ENCODE peak calls at places on chromosomes 12 and 14, in four cellular contexts. P is GM12878, S is A549, B is K562. K is an unnamed sample.

GRCh38 chr12:89947437-89948265 is 239.0 kb upstream of the ATP2B1 start:
- DNase-seq in P (no peak), S (peak; percentile 92), B (no peak), K (no peak)

GRCh38 chr14:61642246-61642982 is 52.9 kb upstream of the HIF1A start:
- DNase-seq in P (no peak), S (peak; percentile 7), B (no peak), K (no peak)

GRCh38 chr12:89889051-89889450 is 180.4 kb upstream of the ATP2B1 start:
- DNase-seq in P (no peak), S (no peak), B (no peak), K (no peak)

GRCh38 chr12:96878704-96879103 is 28.4 kb upstream of the NEDD1 start:
- DNase-seq in P (no peak), S (no peak), B (no peak), K (no peak)

GRCh38 chr14:23024612-23025075 is 10.1 kb downstream of the PSMB5 start:
- DNase-seq in P (no peak), S (no peak), B (no peak), K (no peak)

GRCh38 chr12:121697093-121697698 is 15.4 kb upstream of the TMEM120B start:
- DNase-seq in P (no peak), S (peak; percentile 70), B (peak; percentile 35), K (peak; percentile 53)

GRCh38 chr14:63650336-63650952 is 8.8 kb upstream of the WDR89 start:
- DNase-seq in P (peak; percentile 54), S (no peak), B (no peak), K (no peak)

GRCh38 chr14:105165134-105165704 is 3.4 kb downstream of the JAG2 start:
- DNase-seq in P (no peak), S (no peak), B (no peak), K (no peak)

GRCh38 chr12:12153596-12153995 is 82.9 kb downstream of the BCL2L14 start:
- DNase-seq in P (no peak), S (no peak), B (no peak), K (no peak)

GRCh38 chr12:115375188-115375991 is 691.4 kb upstream of the TBX3 start:
- DNase-seq in P (peak; percentile 65), S (peak; percentile 48), B (no peak), K (peak; percentile 28)

GRCh38 chr14:21083565-21084325 is 13.6 kb downstream of the ARHGEF40 start:
- DNase-seq in P (no peak), S (no peak), B (no peak), K (no peak)

GRCh38 chr14:81268016-81268416 is 47.3 kb upstream of the GTF2A1 start:
- DNase-seq in P (no peak), S (peak; percentile 31), B (peak; percentile 40), K (peak; percentile 13)

GRCh38 chr12:101857043-101857558 is 20.3 kb upstream of the DRAM1 start:
- DNase-seq in P (no peak), S (peak; percentile 42), B (no peak), K (no peak)

GRCh38 chr12:45214071-45214470 is 1.8 kb upstream of the ANO6 start:
- DNase-seq in P (no peak), S (no peak), B (no peak), K (no peak)
- TF ChIP-seq HDAC2 in P (no peak), S (no peak), B (no peak), K (no peak)

DNA sequence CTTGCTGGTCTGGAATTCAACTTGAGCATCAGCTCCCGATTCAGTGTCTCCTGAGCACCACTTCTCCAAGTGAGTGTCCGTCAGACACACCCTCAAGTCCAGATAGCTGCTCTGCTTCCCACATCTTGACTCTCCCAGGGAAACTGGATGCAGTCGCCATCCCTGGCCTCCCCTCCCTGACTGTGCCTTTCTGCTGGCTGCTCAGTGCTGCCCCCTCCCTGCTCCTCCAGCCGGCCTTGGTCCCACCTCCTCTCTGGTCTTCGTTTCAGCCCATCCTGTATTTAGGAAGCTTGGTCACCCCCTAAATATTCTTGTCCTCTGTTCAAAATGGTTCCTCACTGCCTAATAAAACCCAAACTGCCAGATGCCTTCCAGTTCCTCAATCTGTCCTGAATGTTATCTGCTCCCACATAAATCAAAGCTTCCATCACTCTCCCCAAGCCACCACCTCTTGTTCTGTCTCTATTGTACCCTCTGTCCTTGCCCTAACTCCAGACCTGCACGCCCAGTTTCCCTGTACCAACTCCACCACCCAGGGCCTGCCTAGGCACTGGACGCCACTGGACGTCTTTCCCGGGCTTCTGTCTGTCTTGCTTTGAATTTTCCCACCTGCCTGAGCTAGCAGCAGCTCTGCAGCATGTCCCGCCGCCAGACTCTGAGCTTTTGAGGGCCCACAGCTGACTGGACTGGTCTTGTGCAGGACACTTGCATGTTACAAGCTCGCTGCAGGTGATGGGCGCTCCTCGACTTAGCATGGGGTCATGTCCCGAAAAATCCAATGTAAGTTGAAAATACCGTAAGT is 33.8 kb downstream of the CCDC92 start:
- DNase-seq in P (no peak), S (peak; percentile 17), B (peak; percentile 45), K (no peak)
- TF ChIP-seq CHD4 in P (no peak), S (no peak), B (no peak), K (no peak)

DNA sequence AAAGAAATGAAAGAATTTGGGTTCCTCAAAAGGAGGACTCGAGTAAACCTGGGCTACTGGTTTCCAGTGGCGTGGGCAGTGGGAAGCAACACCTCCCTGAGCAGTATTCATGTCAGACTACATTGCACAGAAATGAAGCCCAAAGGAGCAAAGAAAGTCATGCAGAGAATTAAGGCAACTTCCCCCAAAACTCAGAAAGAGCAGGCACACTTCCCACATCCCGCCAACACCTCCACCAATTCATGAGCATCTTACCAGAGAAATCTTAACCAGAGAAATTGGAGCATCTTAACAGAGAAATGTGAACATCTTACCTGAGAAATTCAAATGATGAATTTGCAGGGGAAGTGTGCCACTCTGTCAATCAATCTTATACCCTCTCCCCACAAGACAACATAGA is 36.7 kb downstream of the SLC8A3 start:
- DNase-seq in P (no peak), S (no peak), B (no peak), K (no peak)
- TF ChIP-seq HDAC2 in P (no peak), S (no peak), B (no peak), K (no peak)

GRCh38 chr14:104149617-104150141 is 11.3 kb downstream of the KIF26A start:
- DNase-seq in P (no peak), S (peak; percentile 33), B (no peak), K (no peak)

GRCh38 chr14:104149278-104149595 is 10.8 kb downstream of the KIF26A start:
- DNase-seq in P (no peak), S (no peak), B (no peak), K (no peak)

GRCh38 chr14:104151546-104152245 is 13.3 kb downstream of the KIF26A start:
- DNase-seq in P (no peak), S (no peak), B (no peak), K (no peak)

GRCh38 chr14:104151028-104151385 is 12.6 kb downstream of the KIF26A start:
- DNase-seq in P (no peak), S (no peak), B (no peak), K (no peak)

DNA sequence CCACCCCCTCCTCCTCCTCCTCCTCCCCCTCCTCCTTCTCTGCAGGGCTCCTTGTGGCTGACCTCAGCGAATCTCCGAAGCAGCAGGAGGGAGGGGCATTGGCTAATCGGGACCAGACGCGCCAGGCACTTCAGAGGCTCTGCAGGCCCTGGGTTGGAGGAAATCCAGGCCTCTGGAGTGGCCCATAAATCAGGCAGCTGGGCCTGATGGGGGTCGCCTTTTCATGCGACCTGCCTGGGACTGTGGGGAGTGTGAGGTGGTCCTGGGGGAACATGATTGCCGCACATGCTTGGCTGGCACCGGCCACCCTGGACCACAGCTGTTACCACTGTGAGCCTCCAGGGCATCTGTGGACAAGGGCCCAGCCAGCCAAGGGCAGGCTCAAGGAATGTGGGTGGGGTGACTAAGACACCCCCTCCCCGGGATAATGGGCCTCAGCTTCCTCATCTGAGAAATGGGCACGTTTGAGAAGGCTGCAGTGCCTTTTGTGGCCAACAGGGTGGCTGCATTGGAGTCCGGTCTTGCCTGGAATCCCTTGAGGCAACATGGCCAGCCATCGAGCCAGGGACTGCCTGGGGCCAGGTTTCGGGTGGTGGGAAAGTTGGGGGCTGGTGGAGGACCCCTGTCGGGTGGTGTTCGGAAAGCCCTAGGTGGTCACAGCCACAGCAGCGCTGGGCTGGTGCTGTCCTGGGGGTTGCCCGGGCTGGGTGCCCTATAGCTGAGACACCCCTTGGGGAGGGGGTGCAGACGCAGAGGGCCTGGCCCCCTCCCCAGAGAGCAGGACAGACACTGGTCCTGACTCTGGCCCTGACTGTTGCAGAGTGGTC is 12.0 kb downstream of the KIF26A start:
- DNase-seq in P (no peak), S (peak; percentile 40), B (peak; percentile 27), K (no peak)
- TF ChIP-seq CHD4 in P (no peak), S (peak; percentile 54), B (peak; percentile 69), K (no peak)

GRCh38 chr12:50251619-50252300 is 31.6 kb downstream of the LIMA1 start:
- DNase-seq in P (no peak), S (no peak), B (no peak), K (no peak)
- TF ChIP-seq HDAC2 in P (no peak), S (no peak), B (no peak), K (no peak)

GRCh38 chr12:107515446-107515958 is 170.1 kb upstream of the PWP1 start:
- DNase-seq in P (no peak), S (peak; percentile 89), B (no peak), K (no peak)
- TF ChIP-seq CHD4 in P (no peak), S (no peak), B (no peak), K (no peak)

K was measured in HepG2.